ENCODE peak calls at places on chromosome 6, in ten cellular contexts. L is body of pancreas, Y is dorsolateral prefrontal cortex, F is right lobe of liver, O is heart right ventricle, Z is breast epithelium, S is ovary, R is neural progenitor cell, I is lung, K is spleen. N is an unnamed sample.

GRCh38 chr6:73606428-73606827 is 47.4 kb downstream of the SLC17A5 start:
- DNase-seq in L (no peak), Y (no peak), F (no peak), O (no peak), Z (no peak), S (no peak), R (no peak), I (no peak), K (no peak), N (no peak)

GRCh38 chr6:138772596-138773176 is 883 bp upstream of the CCDC28A start:
- DNase-seq in L (no peak), Y (no peak), F (no peak), O (no peak), Z (no peak), S (no peak), R (no peak), I (no peak), K (no peak), N (no peak)

GRCh38 chr6:128070406-128070805 is 169.5 kb upstream of the THEMIS start:
- DNase-seq in L (no peak), Y (no peak), F (no peak), O (no peak), Z (no peak), S (no peak), R (no peak), I (no peak), K (no peak), N (no peak)

GRCh38 chr6:71056656-71057055 is 99.8 kb upstream of the B3GAT2 start:
- DNase-seq in L (no peak), Y (no peak), F (no peak), O (no peak), Z (peak), S (no peak), R (no peak), I (no peak), K (no peak), N (no peak)

GRCh38 chr6:159212881-159213280 is 43.7 kb downstream of the FNDC1 start:
- DNase-seq in L (no peak), Y (no peak), F (no peak), O (no peak), Z (no peak), S (no peak), R (no peak), I (no peak), K (no peak), N (no peak)

GRCh38 chr6:156427345-156427744 is 349.8 kb upstream of the ARID1B start:
- DNase-seq in L (no peak), Y (peak), F (no peak), O (peak), Z (no peak), S (no peak), R (no peak), I (peak), K (no peak), N (no peak)

GRCh38 chr6:165973473-165973872 is 194.2 kb downstream of the TBXT start:
- DNase-seq in L (no peak), Y (no peak), F (no peak), O (no peak), Z (no peak), S (no peak), R (no peak), I (no peak), K (no peak), N (no peak)

GRCh38 chr6:26342106-26342999 is 22.6 kb upstream of the BTN3A2 start:
- DNase-seq in L (no peak), Y (no peak), F (no peak), O (no peak), Z (no peak), S (no peak), R (peak), I (no peak), K (no peak), N (no peak)

GRCh38 chr6:45698046-45698445 is 317.6 kb downstream of the CLIC5 start:
- DNase-seq in L (no peak), Y (no peak), F (no peak), O (no peak), Z (no peak), S (no peak), R (no peak), I (no peak), K (no peak), N (no peak)

GRCh38 chr6:169288591-169288990 is 34.9 kb upstream of the THBS2 start:
- DNase-seq in L (no peak), Y (no peak), F (no peak), O (peak), Z (no peak), S (no peak), R (no peak), I (no peak), K (no peak), N (no peak)

GRCh38 chr6:144939926-144940325 is 654.8 kb downstream of the UTRN start:
- DNase-seq in L (no peak), Y (no peak), F (no peak), O (no peak), Z (no peak), S (no peak), R (no peak), I (no peak), K (no peak), N (no peak)

GRCh38 chr6:111382476-111383294 is 100.3 kb downstream of the REV3L start:
- DNase-seq in L (no peak), Y (no peak), F (no peak), O (peak), Z (no peak), S (no peak), R (no peak), I (peak), K (no peak), N (no peak)
- H3K4me3 ChIP-seq in L (no peak), Y (no peak), F (no peak), O (no peak), Z (no peak), S (no peak), R (no peak), I (no peak), K (no peak), N (no peak)

GRCh38 chr6:163705923-163706322 is 291.4 kb downstream of the QKI start:
- DNase-seq in L (no peak), Y (no peak), F (no peak), O (no peak), Z (no peak), S (no peak), R (no peak), I (no peak), K (no peak), N (no peak)
- H3K27ac ChIP-seq in L (no peak), Y (no peak), F (no peak), O (no peak), Z (no peak), S (no peak), R (no peak), I (no peak), K (no peak), N (no peak)

GRCh38 chr6:79646006-79646405 is 14.9 kb downstream of the SH3BGRL2 start:
- DNase-seq in L (no peak), Y (no peak), F (no peak), O (no peak), Z (no peak), S (no peak), R (peak), I (no peak), K (no peak), N (no peak)
- TF ChIP-seq CTCF in L (no peak), Y (no peak), F (peak), O (peak), Z (no peak), S (no peak), R (peak), I (no peak), K (no peak), N (peak)

GRCh38 chr6:134308800-134309199 is 9.1 kb downstream of the SGK1 start:
- DNase-seq in L (no peak), Y (no peak), F (no peak), O (no peak), Z (no peak), S (peak), R (no peak), I (no peak), K (no peak), N (no peak)

GRCh38 chr6:134310817-134311216 is 7.1 kb downstream of the SGK1 start:
- DNase-seq in L (no peak), Y (no peak), F (no peak), O (no peak), Z (no peak), S (no peak), R (no peak), I (no peak), K (no peak), N (peak)

GRCh38 chr6:134312038-134312660 is 5.8 kb downstream of the SGK1 start:
- DNase-seq in L (no peak), Y (no peak), F (no peak), O (no peak), Z (no peak), S (no peak), R (no peak), I (no peak), K (no peak), N (no peak)

GRCh38 chr6:134309227-134309626 is 8.7 kb downstream of the SGK1 start:
- DNase-seq in L (no peak), Y (no peak), F (no peak), O (no peak), Z (no peak), S (no peak), R (no peak), I (no peak), K (no peak), N (no peak)

GRCh38 chr6:134310206-134310605 is 7.7 kb downstream of the SGK1 start:
- DNase-seq in L (no peak), Y (no peak), F (no peak), O (no peak), Z (no peak), S (no peak), R (no peak), I (no peak), K (no peak), N (no peak)
- H3K4me3 ChIP-seq in L (no peak), Y (no peak), F (no peak), O (no peak), Z (no peak), S (no peak), R (no peak), I (no peak), K (no peak), N (no peak)